ENCODE peak calls at places on chromosome 9, in ten cellular contexts. One of them, this sample, is unnamed.

GRCh38 chr9:124225945-124226344 is 31.8 kb upstream of the NEK6 start:
- DNase-seq in amniotic stem cell: no peak
- DNase-seq in T-helper 2 cell: no peak
- DNase-seq in IMR-90: no peak
- DNase-seq in iris pigment epithelial cell: no peak
- DNase-seq in sciatic nerve: no peak
- DNase-seq in Panc1: no peak
- DNase-seq in mesenteric fat pad: no peak
- DNase-seq in activated CD8-positive, alpha-beta T cell treated with anti-CD3 and anti-CD28 coated beads for 36 hours: no peak
- DNase-seq in mucosa of gallbladder: no peak
- DNase-seq in this sample: no peak

GRCh38 chr9:125631391-125632085 is 75.5 kb downstream of the MAPKAP1 start:
- DNase-seq in amniotic stem cell: no peak
- DNase-seq in T-helper 2 cell: peak
- DNase-seq in activated CD8-positive, alpha-beta T cell treated with anti-CD3 and anti-CD28 coated beads for 36 hours: peak
- DNase-seq in mucosa of gallbladder: peak
- DNase-seq in iris pigment epithelial cell: peak
- DNase-seq in Panc1: peak
- DNase-seq in sciatic nerve: no peak
- DNase-seq in IMR-90: peak
- DNase-seq in mesenteric fat pad: no peak
- DNase-seq in this sample: peak

GRCh38 chr9:89786650-89787049 is 181.8 kb downstream of the GADD45G start:
- DNase-seq in sciatic nerve: peak
- DNase-seq in iris pigment epithelial cell: no peak
- DNase-seq in mesenteric fat pad: no peak
- DNase-seq in amniotic stem cell: no peak
- DNase-seq in mucosa of gallbladder: peak
- DNase-seq in T-helper 2 cell: no peak
- DNase-seq in activated CD8-positive, alpha-beta T cell treated with anti-CD3 and anti-CD28 coated beads for 36 hours: no peak
- DNase-seq in Panc1: no peak
- DNase-seq in IMR-90: no peak
- DNase-seq in this sample: peak

GRCh38 chr9:32579706-32580331 is 6.9 kb upstream of the NDUFB6 start:
- DNase-seq in IMR-90: peak
- DNase-seq in iris pigment epithelial cell: peak
- DNase-seq in T-helper 2 cell: peak
- DNase-seq in amniotic stem cell: peak
- DNase-seq in mucosa of gallbladder: peak
- DNase-seq in mesenteric fat pad: no peak
- DNase-seq in Panc1: no peak
- DNase-seq in sciatic nerve: peak
- DNase-seq in activated CD8-positive, alpha-beta T cell treated with anti-CD3 and anti-CD28 coated beads for 36 hours: peak
- DNase-seq in this sample: peak

GRCh38 chr9:109602987-109603386 is 104.9 kb upstream of the PTPN3 start:
- DNase-seq in T-helper 2 cell: no peak
- DNase-seq in iris pigment epithelial cell: no peak
- DNase-seq in sciatic nerve: no peak
- DNase-seq in activated CD8-positive, alpha-beta T cell treated with anti-CD3 and anti-CD28 coated beads for 36 hours: no peak
- DNase-seq in amniotic stem cell: no peak
- DNase-seq in Panc1: no peak
- DNase-seq in IMR-90: no peak
- DNase-seq in mucosa of gallbladder: no peak
- DNase-seq in mesenteric fat pad: no peak
- DNase-seq in this sample: peak

GRCh38 chr9:128101690-128102089 is 25.8 kb downstream of the PTGES2 start:
- DNase-seq in T-helper 2 cell: no peak
- DNase-seq in mucosa of gallbladder: no peak
- DNase-seq in sciatic nerve: no peak
- DNase-seq in IMR-90: no peak
- DNase-seq in Panc1: no peak
- DNase-seq in iris pigment epithelial cell: no peak
- DNase-seq in amniotic stem cell: no peak
- DNase-seq in activated CD8-positive, alpha-beta T cell treated with anti-CD3 and anti-CD28 coated beads for 36 hours: no peak
- DNase-seq in mesenteric fat pad: no peak
- DNase-seq in this sample: no peak

GRCh38 chr9:128022886-128023285 is 42.1 kb upstream of the EEIG1 start:
- DNase-seq in amniotic stem cell: no peak
- DNase-seq in T-helper 2 cell: no peak
- DNase-seq in mesenteric fat pad: no peak
- DNase-seq in sciatic nerve: no peak
- DNase-seq in activated CD8-positive, alpha-beta T cell treated with anti-CD3 and anti-CD28 coated beads for 36 hours: no peak
- DNase-seq in Panc1: no peak
- DNase-seq in IMR-90: no peak
- DNase-seq in iris pigment epithelial cell: no peak
- DNase-seq in mucosa of gallbladder: no peak
- DNase-seq in this sample: no peak

GRCh38 chr9:137724114-137724445 is 105.3 kb downstream of the EHMT1 start:
- DNase-seq in amniotic stem cell: no peak
- DNase-seq in Panc1: no peak
- DNase-seq in activated CD8-positive, alpha-beta T cell treated with anti-CD3 and anti-CD28 coated beads for 36 hours: peak
- DNase-seq in sciatic nerve: no peak
- DNase-seq in mesenteric fat pad: peak
- DNase-seq in iris pigment epithelial cell: peak
- DNase-seq in mucosa of gallbladder: no peak
- DNase-seq in T-helper 2 cell: no peak
- DNase-seq in IMR-90: peak
- DNase-seq in this sample: no peak

GRCh38 chr9:91992636-91993035 is 42.6 kb upstream of the ROR2 start:
- DNase-seq in amniotic stem cell: no peak
- DNase-seq in Panc1: no peak
- DNase-seq in mesenteric fat pad: no peak
- DNase-seq in activated CD8-positive, alpha-beta T cell treated with anti-CD3 and anti-CD28 coated beads for 36 hours: no peak
- DNase-seq in iris pigment epithelial cell: peak
- DNase-seq in T-helper 2 cell: no peak
- DNase-seq in sciatic nerve: no peak
- DNase-seq in IMR-90: peak
- DNase-seq in mucosa of gallbladder: no peak
- DNase-seq in this sample: no peak

GRCh38 chr9:20219437-20219836 is 402.9 kb downstream of the MLLT3 start:
- DNase-seq in mesenteric fat pad: no peak
- DNase-seq in activated CD8-positive, alpha-beta T cell treated with anti-CD3 and anti-CD28 coated beads for 36 hours: no peak
- DNase-seq in T-helper 2 cell: no peak
- DNase-seq in amniotic stem cell: no peak
- DNase-seq in mucosa of gallbladder: peak
- DNase-seq in iris pigment epithelial cell: no peak
- DNase-seq in Panc1: no peak
- DNase-seq in IMR-90: no peak
- DNase-seq in sciatic nerve: no peak
- DNase-seq in this sample: no peak

GRCh38 chr9:78030553-78031270 is 899 bp downstream of the GNAQ start:
- DNase-seq in T-helper 2 cell: peak
- DNase-seq in mucosa of gallbladder: peak
- DNase-seq in mesenteric fat pad: no peak
- DNase-seq in sciatic nerve: peak
- DNase-seq in amniotic stem cell: no peak
- DNase-seq in IMR-90: peak
- DNase-seq in Panc1: no peak
- DNase-seq in activated CD8-positive, alpha-beta T cell treated with anti-CD3 and anti-CD28 coated beads for 36 hours: peak
- DNase-seq in iris pigment epithelial cell: peak
- DNase-seq in this sample: peak

This sample was measured in adrenal gland.